ENCODE peak calls at places on chromosomes 1 and 21, in five cellular contexts. One of them, this sample, is unnamed.

GRCh38 chr1:217528271-217528670 is 102.6 kb downstream of the GPATCH2 start:
- DNase-seq in iris pigment epithelial cell: peak; percentile 89
- DNase-seq in kidney epithelial cell: no peak
- DNase-seq in skeletal muscle cell: no peak
- DNase-seq in RWPE1: peak; percentile 27
- DNase-seq in this sample: no peak

GRCh38 chr21:35273331-35273730 is 224.2 kb upstream of the RUNX1 start:
- DNase-seq in skeletal muscle cell: no peak
- DNase-seq in RWPE1: no peak
- DNase-seq in iris pigment epithelial cell: no peak
- DNase-seq in kidney epithelial cell: no peak
- DNase-seq in this sample: no peak

GRCh38 chr1:1215266-1215676 is 1.3 kb upstream of the TNFRSF4 start:
- DNase-seq in RWPE1: no peak
- DNase-seq in kidney epithelial cell: no peak
- DNase-seq in skeletal muscle cell: no peak
- DNase-seq in iris pigment epithelial cell: no peak
- DNase-seq in this sample: no peak

GRCh38 chr1:9844746-9845145 is 21.0 kb upstream of the CLSTN1 start:
- DNase-seq in skeletal muscle cell: no peak
- DNase-seq in iris pigment epithelial cell: no peak
- DNase-seq in kidney epithelial cell: no peak
- DNase-seq in RWPE1: no peak
- DNase-seq in this sample: no peak

GRCh38 chr1:68796888-68797287 is 300.0 kb upstream of the DEPDC1 start:
- DNase-seq in kidney epithelial cell: no peak
- DNase-seq in skeletal muscle cell: no peak
- DNase-seq in iris pigment epithelial cell: no peak
- DNase-seq in RWPE1: no peak
- DNase-seq in this sample: no peak

GRCh38 chr21:23951251-23951650 is 1656.0 kb downstream of the MRPL39 start:
- DNase-seq in RWPE1: no peak
- DNase-seq in kidney epithelial cell: no peak
- DNase-seq in skeletal muscle cell: peak; percentile 52
- DNase-seq in iris pigment epithelial cell: peak; percentile 28
- DNase-seq in this sample: no peak

GRCh38 chr1:160844447-160845232 is 18.0 kb downstream of the CD244 start:
- DNase-seq in RWPE1: no peak
- DNase-seq in iris pigment epithelial cell: no peak
- DNase-seq in kidney epithelial cell: no peak
- DNase-seq in skeletal muscle cell: no peak
- DNase-seq in this sample: no peak

GRCh38 chr1:91613594-91613993 is 112.9 kb downstream of the CDC7 start:
- DNase-seq in RWPE1: peak; percentile 13
- DNase-seq in kidney epithelial cell: no peak
- DNase-seq in skeletal muscle cell: no peak
- DNase-seq in iris pigment epithelial cell: no peak
- DNase-seq in this sample: no peak

GRCh38 chr1:87472716-87473115 is 144.0 kb downstream of the LMO4 start:
- DNase-seq in kidney epithelial cell: no peak
- DNase-seq in iris pigment epithelial cell: no peak
- DNase-seq in skeletal muscle cell: no peak
- DNase-seq in RWPE1: no peak
- DNase-seq in this sample: no peak

GRCh38 chr1:41102208-41102607 is 80.7 kb upstream of the SLFNL1 start:
- DNase-seq in kidney epithelial cell: peak; percentile 52
- DNase-seq in skeletal muscle cell: peak; percentile 93
- DNase-seq in RWPE1: peak; percentile 22
- DNase-seq in iris pigment epithelial cell: peak; percentile 95
- DNase-seq in this sample: no peak

GRCh38 chr1:47031059-47031458 is 7.6 kb downstream of the CYP4X1 start:
- DNase-seq in iris pigment epithelial cell: peak; percentile 88
- DNase-seq in skeletal muscle cell: peak; percentile 12
- DNase-seq in kidney epithelial cell: peak; percentile 14
- DNase-seq in RWPE1: peak; percentile 38
- DNase-seq in this sample: no peak

GRCh38 chr1:11180342-11180744 is 8.8 kb upstream of the ANGPTL7 start:
- DNase-seq in RWPE1: no peak
- DNase-seq in skeletal muscle cell: no peak
- DNase-seq in kidney epithelial cell: peak; percentile 50
- DNase-seq in iris pigment epithelial cell: peak; percentile 70
- DNase-seq in this sample: peak; percentile 31

GRCh38 chr1:64038965-64039926 is 164.2 kb upstream of the UBE2U start:
- DNase-seq in kidney epithelial cell: peak; percentile 94
- DNase-seq in iris pigment epithelial cell: peak; percentile 100
- DNase-seq in RWPE1: peak; percentile 86
- DNase-seq in skeletal muscle cell: peak; percentile 100
- DNase-seq in this sample: no peak

GRCh38 chr1:16925635-16926490 is 4.1 kb downstream of the CROCC start:
- DNase-seq in skeletal muscle cell: no peak
- DNase-seq in kidney epithelial cell: no peak
- DNase-seq in iris pigment epithelial cell: no peak
- DNase-seq in RWPE1: peak; percentile 99
- DNase-seq in this sample: no peak

GRCh38 chr1:79497193-79497773 is 490.8 kb upstream of the ADGRL4 start:
- DNase-seq in RWPE1: peak; percentile 47
- DNase-seq in skeletal muscle cell: peak; percentile 1
- DNase-seq in kidney epithelial cell: peak; percentile 5
- DNase-seq in iris pigment epithelial cell: peak; percentile 28
- DNase-seq in this sample: peak; percentile 25

GRCh38 chr1:192788184-192788583 is 20.7 kb upstream of the RGS2 start:
- DNase-seq in iris pigment epithelial cell: peak; percentile 91
- DNase-seq in RWPE1: peak; percentile 33
- DNase-seq in skeletal muscle cell: peak; percentile 71
- DNase-seq in kidney epithelial cell: peak; percentile 26
- DNase-seq in this sample: peak; percentile 16

GRCh38 chr1:4671828-4672227 is 17.4 kb downstream of the AJAP1 start:
- DNase-seq in skeletal muscle cell: no peak
- DNase-seq in RWPE1: no peak
- DNase-seq in iris pigment epithelial cell: no peak
- DNase-seq in kidney epithelial cell: no peak
- DNase-seq in this sample: no peak

GRCh38 chr1:1300352-1300739 is 7.4 kb downstream of the ACAP3 start:
- DNase-seq in skeletal muscle cell: no peak
- DNase-seq in kidney epithelial cell: no peak
- DNase-seq in RWPE1: no peak
- DNase-seq in iris pigment epithelial cell: no peak
- DNase-seq in this sample: no peak

GRCh38 chr1:101245575-101245927 is 8.7 kb downstream of the S1PR1 start:
- DNase-seq in skeletal muscle cell: no peak
- DNase-seq in RWPE1: no peak
- DNase-seq in iris pigment epithelial cell: no peak
- DNase-seq in kidney epithelial cell: no peak
- DNase-seq in this sample: no peak